ENCODE peak calls at places on chromosomes 11 and 22, in seven cellular contexts. J, C, N, T, K, G and I are unnamed samples. For H3K36me3, the result is how much of the 10 kb centered on the place peaks cover.

GRCh38 chr22:44147821-44148574 is 32.7 kb upstream of the PARVG start:
- DNase-seq in J (no peak), C (no peak), N (peak), T (no peak), K (peak), G (no peak), I (no peak)

GRCh38 chr11:110858556-110858921 is 146.3 kb upstream of the ARHGAP20 start:
- DNase-seq in J (no peak), C (no peak), N (peak), T (no peak), K (no peak), G (peak), I (no peak)

GRCh38 chr11:94325681-94326080 is 21.3 kb downstream of the IZUMO1R start:
- DNase-seq in J (peak), C (peak), N (peak), T (no peak), K (peak), G (no peak), I (no peak)

GRCh38 chr11:133408402-133408801 is 123.9 kb downstream of the OPCML start:
- DNase-seq in J (no peak), C (no peak), N (no peak), T (no peak), K (no peak), G (no peak), I (no peak)

GRCh38 chr11:70420008-70420464 is 21.7 kb downstream of the CTTN start:
- DNase-seq in J (no peak), C (no peak), N (no peak), T (no peak), K (no peak), G (no peak), I (no peak)

GRCh38 chr11:117834068-117834810 is 9.7 kb upstream of the FXYD2 start:
- DNase-seq in J (no peak), C (no peak), N (peak), T (no peak), K (no peak), G (no peak), I (no peak)

GRCh38 chr22:50621491-50621880 is 6.5 kb downstream of the ARSA start:
- DNase-seq in J (peak), C (no peak), N (peak), T (no peak), K (no peak), G (no peak), I (no peak)

GRCh38 chr11:65854871-65855837 is 2.8 kb downstream of the CFL1 start:
- DNase-seq in J (no peak), C (no peak), N (peak), T (no peak), K (no peak), G (peak), I (no peak)

GRCh38 chr11:8234425-8234821 is 29.3 kb downstream of the LMO1 start:
- DNase-seq in J (no peak), C (no peak), N (no peak), T (no peak), K (no peak), G (no peak), I (no peak)

GRCh38 chr11:69671734-69672465 is 3.3 kb downstream of the LTO1 start:
- DNase-seq in J (no peak), C (no peak), N (no peak), T (no peak), K (no peak), G (no peak), I (no peak)

GRCh38 chr11:82864268-82864667 is 36.0 kb downstream of the PRCP start:
- DNase-seq in J (peak), C (no peak), N (peak), T (peak), K (peak), G (no peak), I (peak)

GRCh38 chr22:38056969-38057841 is at the start of gene PICK1:
- DNase-seq in J (peak), C (peak), N (peak), T (peak), K (peak), G (peak), I (peak)

GRCh38 chr11:9003573-9004309 is at the start of gene NRIP3:
- DNase-seq in J (peak), C (peak), N (peak), T (no peak), K (peak), G (peak), I (peak)

GRCh38 chr22:49448546-49448945 is 379.1 kb downstream of the BRD1 start:
- DNase-seq in J (no peak), C (no peak), N (no peak), T (no peak), K (no peak), G (no peak), I (no peak)

GRCh38 chr11:66470015-66470414 is 3.3 kb downstream of the PELI3 start:
- DNase-seq in J (no peak), C (no peak), N (no peak), T (no peak), K (no peak), G (no peak), I (no peak)

GRCh38 chr11:47104337-47104950 is 72.2 kb downstream of the ARFGAP2 start:
- DNase-seq in J (no peak), C (peak), N (no peak), T (no peak), K (no peak), G (no peak), I (no peak)

GRCh38 chr22:40189979-40190378 is 12.3 kb downstream of the TNRC6B start:
- DNase-seq in J (no peak), C (no peak), N (no peak), T (no peak), K (no peak), G (no peak), I (no peak)

GRCh38 chr11:113529606-113530005 is 54.4 kb upstream of the DRD2 start:
- DNase-seq in J (no peak), C (no peak), N (no peak), T (no peak), K (no peak), G (no peak), I (no peak)

GRCh38 chr11:119585038-119585666 is 143.8 kb downstream of the NECTIN1 start:
- DNase-seq in J (no peak), C (peak), N (peak), T (no peak), K (peak), G (no peak), I (no peak)

GRCh38 chr22:29030618-29031235 is 30.9 kb downstream of the C22orf31 start:
- DNase-seq in J (no peak), C (peak), N (peak), T (peak), K (peak), G (peak), I (peak)

GRCh38 chr11:92632510-92632909 is 336.9 kb upstream of the MTNR1B start:
- DNase-seq in J (no peak), C (no peak), N (no peak), T (no peak), K (no peak), G (no peak), I (no peak)

GRCh38 chr11:128448487-128448886 is 138.9 kb downstream of the ETS1 start:
- DNase-seq in J (no peak), C (no peak), N (peak), T (no peak), K (no peak), G (no peak), I (no peak)

GRCh38 chr11:18729426-18729825 is 3.4 kb upstream of the IGSF22 start:
- DNase-seq in J (no peak), C (no peak), N (no peak), T (no peak), K (no peak), G (no peak), I (no peak)

GRCh38 chr11:72779495-72780128 is 14.2 kb downstream of the STARD10 start:
- DNase-seq in J (no peak), C (no peak), N (peak), T (no peak), K (no peak), G (peak), I (no peak)

GRCh38 chr11:105144887-105145286 is 5.3 kb upstream of the CARD18 start:
- DNase-seq in J (no peak), C (no peak), N (no peak), T (no peak), K (no peak), G (no peak), I (no peak)

GRCh38 chr22:24400726-24401596 is 26.4 kb upstream of the ADORA2A start:
- DNase-seq in J (no peak), C (no peak), N (no peak), T (no peak), K (no peak), G (no peak), I (no peak)

GRCh38 chr22:50002791-50003190 is 9.8 kb downstream of the IL17REL start:
- DNase-seq in J (no peak), C (no peak), N (peak), T (no peak), K (no peak), G (no peak), I (no peak)

GRCh38 chr11:110710520-110711381 is 1.5 kb downstream of the ARHGAP20 start:
- DNase-seq in J (no peak), C (no peak), N (peak), T (no peak), K (peak), G (peak), I (peak)

GRCh38 chr22:33076368-33076767 is 18.2 kb upstream of the SYN3 start:
- DNase-seq in J (no peak), C (peak), N (no peak), T (no peak), K (peak), G (no peak), I (no peak)

GRCh38 chr22:22168190-22168940 is 76.2 kb upstream of the VPREB1 start:
- DNase-seq in J (no peak), C (no peak), N (peak), T (no peak), K (no peak), G (no peak), I (no peak)

GRCh38 chr11:76371170-76371569 is 9.8 kb downstream of the THAP12 start:
- DNase-seq in J (no peak), C (no peak), N (no peak), T (no peak), K (no peak), G (no peak), I (no peak)

GRCh38 chr11:131894615-131895544 is 524.5 kb downstream of the NTM start:
- DNase-seq in J (no peak), C (no peak), N (no peak), T (no peak), K (peak), G (no peak), I (no peak)

GRCh38 chr11:126646701-126647209 is 291.3 kb downstream of the ST3GAL4 start:
- DNase-seq in J (no peak), C (no peak), N (no peak), T (no peak), K (no peak), G (no peak), I (no peak)

GRCh38 chr11:72225411-72225951 is 914 bp downstream of the INPPL1 start:
- DNase-seq in J (peak), C (no peak), N (no peak), T (no peak), K (peak), G (no peak), I (peak)

GRCh38 chr11:126949066-126949945 is 51.3 kb downstream of the KIRREL3 start:
- DNase-seq in J (no peak), C (no peak), N (no peak), T (no peak), K (no peak), G (no peak), I (no peak)

GRCh38 chr11:19313140-19313539 is 72.4 kb upstream of the E2F8 start:
- DNase-seq in J (no peak), C (no peak), N (no peak), T (no peak), K (no peak), G (no peak), I (no peak)

GRCh38 chr22:37922177-37922576 is 16.1 kb downstream of the MICALL1 start:
- DNase-seq in J (no peak), C (no peak), N (no peak), T (no peak), K (no peak), G (no peak), I (no peak)

GRCh38 chr11:123470862-123471261 is 40.8 kb downstream of the GRAMD1B start:
- DNase-seq in J (no peak), C (no peak), N (no peak), T (no peak), K (no peak), G (no peak), I (no peak)

GRCh38 chr11:130448416-130449068 is at the start of gene ADAMTS15:
- DNase-seq in J (no peak), C (peak), N (peak), T (peak), K (peak), G (peak), I (peak)

GRCh38 chr11:78330361-78330760 is 87.3 kb downstream of the GAB2 start:
- DNase-seq in J (no peak), C (no peak), N (no peak), T (no peak), K (no peak), G (no peak), I (no peak)

DNA sequence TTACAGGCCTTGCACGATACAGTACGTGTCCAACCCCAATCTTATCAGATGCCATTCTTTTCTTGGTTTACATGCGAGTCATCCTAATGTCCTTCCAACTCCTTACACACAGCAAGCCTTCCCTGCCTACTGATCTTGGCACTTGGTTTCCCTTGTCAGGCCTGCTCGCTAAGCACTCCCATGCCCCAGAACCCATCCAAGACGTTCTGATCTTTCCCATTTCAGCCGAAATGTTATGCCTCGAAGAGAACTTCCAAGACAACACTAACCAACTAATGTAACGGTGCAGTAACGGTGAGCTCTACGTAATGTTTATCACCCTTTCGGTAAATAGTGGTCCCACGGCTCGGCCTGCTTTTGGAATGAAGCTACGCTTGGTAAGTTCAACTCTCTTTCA is 521 bp downstream of the PES1 start:
- DNase-seq in J (no peak), C (no peak), N (no peak), T (no peak), K (no peak), G (no peak), I (no peak)
- H3K27ac ChIP-seq in J (peak), C (no peak), N (peak), T (peak), K (peak), G (peak), I (peak)

GRCh38 chr22:41888638-41889200 is 26.2 kb downstream of the SHISA8 start:
- DNase-seq in J (no peak), C (no peak), N (no peak), T (no peak), K (no peak), G (no peak), I (no peak)

GRCh38 chr22:41891407-41891806 is 23.5 kb downstream of the SHISA8 start:
- DNase-seq in J (no peak), C (no peak), N (no peak), T (no peak), K (no peak), G (no peak), I (no peak)

GRCh38 chr22:41892721-41893120 is 22.2 kb downstream of the SHISA8 start:
- DNase-seq in J (no peak), C (no peak), N (no peak), T (no peak), K (no peak), G (no peak), I (no peak)

GRCh38 chr22:41898645-41899044 is 16.2 kb downstream of the SHISA8 start:
- DNase-seq in J (no peak), C (no peak), N (no peak), T (no peak), K (no peak), G (no peak), I (no peak)

GRCh38 chr22:41893591-41894375 is 21.1 kb downstream of the SHISA8 start:
- DNase-seq in J (no peak), C (no peak), N (no peak), T (no peak), K (no peak), G (no peak), I (no peak)
- H3K36me3 ChIP-seq in J (under half), C (half or more), N (under half), T (half or more), K (half or more), G (half or more), I (half or more)

DNA sequence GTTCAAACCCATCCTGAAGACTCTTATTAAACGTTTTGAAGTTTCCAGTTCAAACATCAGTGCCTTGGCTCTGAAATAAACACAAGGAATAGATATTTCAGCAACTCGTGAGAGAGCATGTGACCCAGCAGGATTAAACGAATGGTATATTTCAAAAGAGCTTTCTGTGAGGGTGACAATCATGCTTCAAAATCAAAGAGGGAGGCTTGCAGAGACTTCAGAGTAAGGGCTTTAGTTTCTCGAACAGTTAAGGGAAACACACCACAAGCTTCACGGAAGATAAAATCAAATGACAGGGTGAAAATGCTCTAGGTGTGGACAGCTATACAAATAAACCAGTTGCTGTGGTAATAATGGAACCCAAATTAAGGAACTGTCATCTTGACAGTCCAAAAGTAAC is 1.4 kb downstream of the HPS4 start:
- DNase-seq in J (no peak), C (no peak), N (no peak), T (no peak), K (no peak), G (no peak), I (no peak)
- H3K4me3 ChIP-seq in J (no peak), C (peak), N (no peak), T (no peak), K (no peak), G (peak), I (no peak)

GRCh38 chr11:44582641-44583352 is 17.3 kb downstream of the CD82 start:
- DNase-seq in J (no peak), C (no peak), N (no peak), T (no peak), K (no peak), G (no peak), I (no peak)

GRCh38 chr11:44578279-44578678 is 12.8 kb downstream of the CD82 start:
- DNase-seq in J (no peak), C (no peak), N (no peak), T (no peak), K (no peak), G (peak), I (no peak)

GRCh38 chr11:44575962-44576361 is 10.5 kb downstream of the CD82 start:
- DNase-seq in J (no peak), C (no peak), N (no peak), T (no peak), K (no peak), G (no peak), I (no peak)

GRCh38 chr11:44577231-44577834 is 11.9 kb downstream of the CD82 start:
- DNase-seq in J (no peak), C (no peak), N (no peak), T (no peak), K (no peak), G (peak), I (no peak)

GRCh38 chr11:44579172-44579804 is 13.8 kb downstream of the CD82 start:
- DNase-seq in J (no peak), C (no peak), N (no peak), T (no peak), K (no peak), G (no peak), I (no peak)
- H3K27ac ChIP-seq in J (no peak), C (no peak), N (no peak), T (no peak), K (peak), G (peak), I (no peak)